ENCODE peak calls at places on chromosomes 1 and 21, in eight cellular contexts. B, E, X, K, M, R, N and A are unnamed samples.

GRCh38 chr1:242522304-242522945 is 2.1 kb downstream of the PLD5 start:
- DNase-seq in X (no peak), N (no peak), R (no peak), K (no peak), M (no peak), B (no peak), E (no peak), A (no peak)

GRCh38 chr1:16441312-16441641 is 753 bp downstream of the NECAP2 start:
- DNase-seq in R (no peak), K (no peak), E (no peak), X (no peak), N (no peak), M (no peak), B (no peak), A (peak)

GRCh38 chr1:228365321-228366061 is 41.1 kb downstream of the TRIM11 start:
- DNase-seq in E (no peak), X (peak), N (no peak), B (no peak), M (no peak), R (no peak), K (no peak), A (no peak)

GRCh38 chr1:214552174-214552608 is 789 bp upstream of the PTPN14 start:
- DNase-seq in B (no peak), R (peak), E (peak), N (no peak), M (no peak), K (no peak), X (no peak), A (no peak)

GRCh38 chr1:20376880-20377494 is 86.3 kb downstream of the VWA5B1 start:
- DNase-seq in X (peak), M (peak), B (peak), N (peak), R (peak), E (peak), K (peak), A (peak)

GRCh38 chr1:2330511-2331199 is 60.7 kb downstream of the MORN1 start:
- DNase-seq in M (no peak), B (no peak), K (no peak), N (no peak), E (no peak), R (no peak), X (no peak), A (no peak)

GRCh38 chr1:200048244-200048643 is 20.7 kb downstream of the NR5A2 start:
- DNase-seq in B (no peak), M (no peak), R (no peak), X (no peak), K (no peak), E (no peak), N (no peak), A (no peak)

GRCh38 chr1:231938211-231938610 is 311.6 kb downstream of the DISC1 start:
- DNase-seq in B (no peak), X (no peak), R (no peak), M (no peak), E (no peak), N (no peak), K (no peak), A (no peak)

GRCh38 chr1:92169161-92169560 is 48.6 kb upstream of the C1orf146 start:
- DNase-seq in K (no peak), R (no peak), B (no peak), M (no peak), X (no peak), E (no peak), N (peak), A (no peak)

GRCh38 chr1:199978408-199978940 is 49.0 kb upstream of the NR5A2 start:
- DNase-seq in M (no peak), K (no peak), E (no peak), B (no peak), R (no peak), X (no peak), N (no peak), A (no peak)

GRCh38 chr1:157369808-157370521 is 182.3 kb downstream of the FCRL5 start:
- DNase-seq in E (peak), N (peak), K (peak), M (peak), X (no peak), R (no peak), B (peak), A (no peak)

GRCh38 chr21:34771512-34772028 is 102.8 kb downstream of the CLIC6 start:
- DNase-seq in B (no peak), M (no peak), X (no peak), K (no peak), N (peak), E (no peak), R (no peak), A (no peak)

GRCh38 chr1:61852693-61853060 is 110.4 kb downstream of the PATJ start:
- DNase-seq in M (no peak), E (no peak), N (no peak), B (no peak), R (no peak), K (no peak), X (no peak), A (no peak)

GRCh38 chr1:67610450-67610849 is 74.6 kb upstream of the GADD45A start:
- DNase-seq in N (no peak), M (no peak), E (no peak), R (no peak), B (no peak), K (no peak), X (no peak), A (no peak)

GRCh38 chr1:26016258-26016943 is 5.2 kb upstream of the EXTL1 start:
- DNase-seq in N (no peak), X (no peak), K (no peak), E (no peak), R (no peak), M (no peak), B (peak), A (no peak)

GRCh38 chr1:225437710-225438437 is 10.0 kb upstream of the LBR start:
- DNase-seq in X (no peak), M (no peak), K (no peak), E (no peak), R (no peak), B (no peak), N (peak), A (no peak)

GRCh38 chr1:53556657-53557227 is 97.5 kb downstream of the DMRTB1 start:
- DNase-seq in N (no peak), X (no peak), M (no peak), E (no peak), B (no peak), K (no peak), R (no peak), A (no peak)

GRCh38 chr1:222618880-222619321 is 1.0 kb downstream of the MIA3 start:
- DNase-seq in M (peak), X (no peak), N (peak), R (no peak), E (no peak), K (no peak), B (peak), A (no peak)

GRCh38 chr1:156439771-156440183 is 60.8 kb downstream of the MEF2D start:
- DNase-seq in E (no peak), X (no peak), R (no peak), N (no peak), B (no peak), K (no peak), M (no peak), A (no peak)

GRCh38 chr1:26357121-26357602 is 3.2 kb upstream of the CRYBG2 start:
- DNase-seq in R (peak), E (peak), N (no peak), X (no peak), B (no peak), K (no peak), M (no peak), A (no peak)

GRCh38 chr1:9009438-9010366 is 16.5 kb downstream of the SLC2A7 start:
- DNase-seq in N (peak), E (peak), K (no peak), B (peak), R (peak), M (peak), X (no peak), A (no peak)

GRCh38 chr1:218479436-218480115 is 134.4 kb downstream of the TGFB2 start:
- DNase-seq in M (no peak), X (no peak), K (no peak), R (no peak), E (no peak), B (no peak), N (no peak), A (no peak)

GRCh38 chr21:20882462-20883415 is 115.5 kb upstream of the NCAM2 start:
- DNase-seq in E (peak), K (no peak), X (no peak), R (no peak), N (peak), B (no peak), M (no peak), A (no peak)

GRCh38 chr1:12075195-12076114 is 12.4 kb downstream of the TNFRSF8 start:
- DNase-seq in M (no peak), X (no peak), N (no peak), E (no peak), K (no peak), B (no peak), R (no peak), A (no peak)

GRCh38 chr1:58886611-58887010 is 102.8 kb upstream of the JUN start:
- DNase-seq in N (no peak), M (no peak), B (no peak), R (no peak), X (no peak), K (no peak), E (no peak), A (no peak)

GRCh38 chr1:47030170-47030805 is 6.8 kb downstream of the CYP4X1 start:
- DNase-seq in E (no peak), B (no peak), R (no peak), K (no peak), M (no peak), N (no peak), X (no peak), A (no peak)

GRCh38 chr1:225454067-225454618 is 26.3 kb upstream of the LBR start:
- DNase-seq in K (no peak), B (no peak), N (peak), R (no peak), E (peak), X (no peak), M (no peak), A (no peak)

GRCh38 chr1:231383159-231383855 is 38.8 kb downstream of the EGLN1 start:
- DNase-seq in B (no peak), M (no peak), N (no peak), X (no peak), E (no peak), K (no peak), R (no peak), A (no peak)

GRCh38 chr1:25922064-25922632 is 15.9 kb upstream of the STMN1 start:
- DNase-seq in E (no peak), X (no peak), B (no peak), M (no peak), K (no peak), N (no peak), R (no peak), A (no peak)

GRCh38 chr1:155938220-155938627 is 3.2 kb upstream of the RXFP4 start:
- DNase-seq in K (no peak), X (no peak), M (peak), N (peak), E (no peak), R (no peak), B (peak), A (no peak)

GRCh38 chr1:17097125-17097524 is 22.1 kb downstream of the PADI2 start:
- DNase-seq in E (no peak), N (no peak), R (no peak), K (no peak), M (no peak), X (no peak), B (no peak), A (no peak)

GRCh38 chr1:166270476-166271150 is 103.8 kb upstream of the FAM78B start:
- DNase-seq in B (no peak), E (no peak), K (no peak), M (no peak), N (no peak), X (no peak), R (no peak), A (no peak)

GRCh38 chr1:200979574-200980451 is 43.7 kb downstream of the KIF21B start:
- DNase-seq in N (peak), X (peak), B (peak), R (peak), M (peak), K (no peak), E (peak), A (peak)

GRCh38 chr1:40575336-40575735 is 43.9 kb downstream of the ZNF684 start:
- DNase-seq in M (no peak), K (no peak), R (no peak), E (no peak), N (no peak), X (no peak), B (no peak), A (no peak)

GRCh38 chr1:201748331-201748730 is 80.6 kb upstream of the IPO9 start:
- DNase-seq in K (no peak), N (no peak), R (peak), M (no peak), E (no peak), X (no peak), B (no peak), A (no peak)

GRCh38 chr1:154975409-154976205 is 1.1 kb downstream of the CKS1B start:
- DNase-seq in K (peak), M (peak), X (peak), R (no peak), N (peak), B (peak), E (peak), A (peak)

GRCh38 chr1:71572038-71572437 is 491.2 kb upstream of the ZRANB2 start:
- DNase-seq in M (no peak), X (no peak), E (no peak), B (no peak), N (no peak), K (no peak), R (no peak), A (no peak)

GRCh38 chr1:246032111-246032551 is 474.9 kb downstream of the SMYD3 start:
- DNase-seq in E (no peak), K (no peak), X (no peak), R (no peak), B (no peak), M (no peak), N (no peak), A (no peak)

GRCh38 chr1:226063362-226064167 is 1.0 kb downstream of the H3-3A start:
- DNase-seq in N (peak), X (peak), B (peak), E (peak), R (no peak), M (peak), K (peak), A (peak)